ENCODE peak calls at places on chromosomes 16 and 17, in four cellular contexts. One of them, this sample, is unnamed.

GRCh38 chr16:12339686-12340085 is 363.2 kb downstream of the SNX29 start:
- DNase-seq in stimulated activated CD4-positive, alpha-beta T cell treated with anti-CD3 and anti-CD28 coated beads, Interleukin-1b, Interleukin-23, amount 100 ng/mL, for 24 hours: no peak
- DNase-seq in CD8-positive, alpha-beta memory T cell: no peak
- DNase-seq in MCF 10A: no peak
- DNase-seq in this sample: no peak

GRCh38 chr16:1723450-1724147 is 17.6 kb downstream of the MAPK8IP3 start:
- DNase-seq in stimulated activated CD4-positive, alpha-beta T cell treated with anti-CD3 and anti-CD28 coated beads, Interleukin-1b, Interleukin-23, amount 100 ng/mL, for 24 hours: peak
- DNase-seq in CD8-positive, alpha-beta memory T cell: peak
- DNase-seq in MCF 10A: peak
- DNase-seq in this sample: no peak

GRCh38 chr16:27264151-27264550 is 4.4 kb downstream of the NSMCE1 start:
- DNase-seq in stimulated activated CD4-positive, alpha-beta T cell treated with anti-CD3 and anti-CD28 coated beads, Interleukin-1b, Interleukin-23, amount 100 ng/mL, for 24 hours: no peak
- DNase-seq in CD8-positive, alpha-beta memory T cell: no peak
- DNase-seq in MCF 10A: peak
- DNase-seq in this sample: no peak

GRCh38 chr16:67760831-67761230 is 41.7 kb upstream of the GFOD2 start:
- DNase-seq in stimulated activated CD4-positive, alpha-beta T cell treated with anti-CD3 and anti-CD28 coated beads, Interleukin-1b, Interleukin-23, amount 100 ng/mL, for 24 hours: no peak
- DNase-seq in CD8-positive, alpha-beta memory T cell: no peak
- DNase-seq in MCF 10A: no peak
- DNase-seq in this sample: no peak

GRCh38 chr16:22388101-22388644 is 13.8 kb upstream of the CDR2 start:
- DNase-seq in stimulated activated CD4-positive, alpha-beta T cell treated with anti-CD3 and anti-CD28 coated beads, Interleukin-1b, Interleukin-23, amount 100 ng/mL, for 24 hours: no peak
- DNase-seq in CD8-positive, alpha-beta memory T cell: no peak
- DNase-seq in MCF 10A: no peak
- DNase-seq in this sample: no peak

GRCh38 chr17:66580178-66580577 is 254.7 kb upstream of the CACNG5 start:
- DNase-seq in stimulated activated CD4-positive, alpha-beta T cell treated with anti-CD3 and anti-CD28 coated beads, Interleukin-1b, Interleukin-23, amount 100 ng/mL, for 24 hours: no peak
- DNase-seq in CD8-positive, alpha-beta memory T cell: no peak
- DNase-seq in MCF 10A: no peak
- DNase-seq in this sample: no peak

GRCh38 chr16:1150511-1150982 is 2.4 kb upstream of the CACNA1H start:
- DNase-seq in stimulated activated CD4-positive, alpha-beta T cell treated with anti-CD3 and anti-CD28 coated beads, Interleukin-1b, Interleukin-23, amount 100 ng/mL, for 24 hours: no peak
- DNase-seq in CD8-positive, alpha-beta memory T cell: no peak
- DNase-seq in MCF 10A: no peak
- DNase-seq in this sample: no peak

GRCh38 chr17:3989156-3989886 is 25.1 kb upstream of the ATP2A3 start:
- DNase-seq in stimulated activated CD4-positive, alpha-beta T cell treated with anti-CD3 and anti-CD28 coated beads, Interleukin-1b, Interleukin-23, amount 100 ng/mL, for 24 hours: no peak
- DNase-seq in CD8-positive, alpha-beta memory T cell: no peak
- DNase-seq in MCF 10A: no peak
- DNase-seq in this sample: no peak

GRCh38 chr17:78421534-78422266 is 43.3 kb downstream of the PGS1 start:
- DNase-seq in stimulated activated CD4-positive, alpha-beta T cell treated with anti-CD3 and anti-CD28 coated beads, Interleukin-1b, Interleukin-23, amount 100 ng/mL, for 24 hours: peak
- DNase-seq in CD8-positive, alpha-beta memory T cell: peak
- DNase-seq in MCF 10A: peak
- DNase-seq in this sample: peak

GRCh38 chr16:10668322-10669045 is 26.2 kb downstream of the TEKT5 start:
- DNase-seq in stimulated activated CD4-positive, alpha-beta T cell treated with anti-CD3 and anti-CD28 coated beads, Interleukin-1b, Interleukin-23, amount 100 ng/mL, for 24 hours: no peak
- DNase-seq in CD8-positive, alpha-beta memory T cell: no peak
- DNase-seq in MCF 10A: peak
- DNase-seq in this sample: peak

GRCh38 chr16:81530296-81530721 is 85.7 kb downstream of the CMIP start:
- DNase-seq in stimulated activated CD4-positive, alpha-beta T cell treated with anti-CD3 and anti-CD28 coated beads, Interleukin-1b, Interleukin-23, amount 100 ng/mL, for 24 hours: no peak
- DNase-seq in CD8-positive, alpha-beta memory T cell: no peak
- DNase-seq in MCF 10A: peak
- DNase-seq in this sample: no peak

GRCh38 chr17:81128774-81129173 is 36.5 kb upstream of the PVALEF start:
- DNase-seq in stimulated activated CD4-positive, alpha-beta T cell treated with anti-CD3 and anti-CD28 coated beads, Interleukin-1b, Interleukin-23, amount 100 ng/mL, for 24 hours: no peak
- DNase-seq in CD8-positive, alpha-beta memory T cell: no peak
- DNase-seq in MCF 10A: no peak
- DNase-seq in this sample: no peak

GRCh38 chr17:3959295-3959899 is 4.8 kb downstream of the ATP2A3 start:
- DNase-seq in stimulated activated CD4-positive, alpha-beta T cell treated with anti-CD3 and anti-CD28 coated beads, Interleukin-1b, Interleukin-23, amount 100 ng/mL, for 24 hours: no peak
- DNase-seq in CD8-positive, alpha-beta memory T cell: no peak
- DNase-seq in MCF 10A: peak
- DNase-seq in this sample: no peak

GRCh38 chr16:46811682-46812081 is 19.3 kb downstream of the C16orf87 start:
- DNase-seq in stimulated activated CD4-positive, alpha-beta T cell treated with anti-CD3 and anti-CD28 coated beads, Interleukin-1b, Interleukin-23, amount 100 ng/mL, for 24 hours: no peak
- DNase-seq in CD8-positive, alpha-beta memory T cell: no peak
- DNase-seq in MCF 10A: no peak
- DNase-seq in this sample: no peak